ENCODE peak calls at places on chromosomes 5 and 9, in six cellular contexts. J, Y, V, Z, M and Q are unnamed samples.

GRCh38 chr5:151155149-151155776 is 2.3 kb downstream of the ANXA6 start:
- DNase-seq in Y (no peak), M (no peak), J (no peak), Z (no peak), V (no peak), Q (peak)

GRCh38 chr9:123397975-123398374 is 42.0 kb downstream of the CRB2 start:
- DNase-seq in J (no peak), Y (no peak), V (no peak), Z (no peak), M (no peak), Q (no peak)

GRCh38 chr5:147538232-147538631 is 28.4 kb upstream of the DPYSL3 start:
- DNase-seq in J (peak), M (no peak), Y (no peak), V (no peak), Z (no peak), Q (no peak)

GRCh38 chr5:99061711-99062110 is 132.9 kb upstream of the CHD1 start:
- DNase-seq in V (no peak), Y (peak), Z (peak), J (peak), M (no peak), Q (no peak)

GRCh38 chr9:37406603-37407401 is 15.7 kb upstream of the GRHPR start:
- DNase-seq in J (no peak), V (no peak), Y (no peak), M (no peak), Z (no peak), Q (no peak)

GRCh38 chr5:10735569-10736255 is 25.3 kb downstream of the DAP start:
- DNase-seq in Y (no peak), V (no peak), M (peak), J (peak), Z (no peak), Q (no peak)

GRCh38 chr9:38309324-38310195 is 82.9 kb upstream of the ALDH1B1 start:
- DNase-seq in V (no peak), Z (peak), M (no peak), J (peak), Y (no peak), Q (no peak)

GRCh38 chr5:114249838-114250237 is 112.0 kb upstream of the KCNN2 start:
- DNase-seq in Y (no peak), V (no peak), M (no peak), Z (peak), J (no peak), Q (no peak)

GRCh38 chr5:114565871-114566270 is 204.0 kb downstream of the KCNN2 start:
- DNase-seq in V (no peak), Y (no peak), J (no peak), M (no peak), Z (no peak), Q (no peak)

GRCh38 chr9:35398651-35399335 is 91.1 kb upstream of the RUSC2 start:
- DNase-seq in J (no peak), Y (no peak), M (no peak), V (no peak), Z (no peak), Q (no peak)

GRCh38 chr9:70411141-70411929 is 3.1 kb downstream of the KLF9 start:
- DNase-seq in J (peak), V (peak), Z (peak), Y (peak), M (no peak), Q (peak)

GRCh38 chr5:84381501-84382362 is 2.9 kb downstream of the EDIL3 start:
- DNase-seq in J (no peak), V (no peak), Y (peak), Z (no peak), M (no peak), Q (no peak)

GRCh38 chr5:123855630-123856029 is 343.7 kb downstream of the CSNK1G3 start:
- DNase-seq in Z (no peak), V (no peak), J (peak), Y (peak), M (no peak), Q (no peak)

GRCh38 chr5:157827429-157827828 is 31.5 kb downstream of the CLINT1 start:
- DNase-seq in V (no peak), Z (no peak), Y (no peak), M (no peak), J (no peak), Q (no peak)

GRCh38 chr9:133875131-133875530 is 117.0 kb downstream of the VAV2 start:
- DNase-seq in Z (no peak), V (no peak), Y (no peak), M (no peak), J (no peak), Q (no peak)

GRCh38 chr9:33393581-33393980 is 8.8 kb downstream of the AQP7 start:
- DNase-seq in V (no peak), Y (no peak), M (no peak), J (no peak), Z (no peak), Q (no peak)